ENCODE peak calls at places on chromosome 12, in six cellular contexts. M is thoracic aorta, D is foreskin fibroblast, S is fibroblast of mammary gland, B is AG04449, U is heart left ventricle. P is an unnamed sample.

GRCh38 chr12:54605138-54605970 is 16.9 kb upstream of the PPP1R1A start:
- DNase-seq in D (no peak), M (no peak), S (no peak), B (no peak), U (no peak), P (no peak)

GRCh38 chr12:124913474-124914391 is 717 bp downstream of the UBC start:
- DNase-seq in M (peak), U (peak), B (no peak), D (peak), S (peak), P (no peak)

GRCh38 chr12:9064815-9065606 is 50.7 kb downstream of the A2M start:
- DNase-seq in B (no peak), D (peak), U (peak), M (no peak), S (peak), P (no peak)

GRCh38 chr12:21559855-21560569 is 33.9 kb downstream of the SPX start:
- DNase-seq in U (no peak), M (no peak), D (peak), B (no peak), S (peak), P (no peak)

GRCh38 chr12:93982847-93983315 is 165.5 kb upstream of the PLXNC1 start:
- DNase-seq in M (no peak), S (peak), B (peak), D (peak), U (no peak), P (no peak)

GRCh38 chr12:71653137-71653536 is 10.5 kb downstream of the ZFC3H1 start:
- DNase-seq in B (no peak), M (no peak), S (no peak), U (no peak), D (no peak), P (no peak)

GRCh38 chr12:30752255-30752654 is 2.5 kb downstream of the CAPRIN2 start:
- DNase-seq in U (no peak), D (no peak), S (no peak), M (no peak), B (no peak), P (no peak)

GRCh38 chr12:14769462-14769836 is 33.8 kb downstream of the WBP11 start:
- DNase-seq in S (peak), D (peak), B (no peak), U (no peak), M (no peak), P (no peak)

GRCh38 chr12:93803408-93803807 is 126.2 kb downstream of the CRADD start:
- DNase-seq in B (peak), M (no peak), S (peak), U (no peak), D (peak), P (peak)

GRCh38 chr12:64318605-64319004 is 72.0 kb downstream of the C12orf56 start:
- DNase-seq in D (peak), B (no peak), S (peak), M (no peak), U (no peak), P (no peak)

GRCh38 chr12:95815635-95816212 is 25.2 kb upstream of the NTN4 start:
- DNase-seq in B (no peak), U (no peak), D (no peak), M (no peak), S (peak), P (no peak)

GRCh38 chr12:124698211-124698997 is 131.0 kb upstream of the NCOR2 start:
- DNase-seq in D (no peak), M (no peak), B (no peak), S (peak), U (no peak), P (no peak)

GRCh38 chr12:111643428-111643826 is 42.3 kb downstream of the BRAP start:
- DNase-seq in S (peak), M (no peak), B (peak), U (no peak), D (peak), P (no peak)

GRCh38 chr12:7835116-7835515 is 37.6 kb downstream of the SLC2A14 start:
- DNase-seq in B (no peak), S (no peak), U (no peak), D (no peak), M (no peak), P (no peak)

GRCh38 chr12:85923767-85924331 is 49.8 kb downstream of the NTS start:
- DNase-seq in S (peak), B (peak), M (no peak), D (peak), U (no peak), P (no peak)

GRCh38 chr12:85920324-85920947 is 46.3 kb downstream of the NTS start:
- DNase-seq in M (no peak), U (no peak), D (no peak), B (no peak), S (peak), P (no peak)
- TF ChIP-seq CTCF in M (peak), U (peak), D (peak), B (peak), S (peak), P (peak)

GRCh38 chr12:52141306-52141705 is 50.5 kb downstream of the KRT80 start:
- DNase-seq in B (no peak), M (no peak), U (no peak), S (no peak), D (no peak), P (no peak)
- TF ChIP-seq CTCF in B (peak), M (no peak), U (no peak), S (no peak), D (no peak), P (no peak)

DNA sequence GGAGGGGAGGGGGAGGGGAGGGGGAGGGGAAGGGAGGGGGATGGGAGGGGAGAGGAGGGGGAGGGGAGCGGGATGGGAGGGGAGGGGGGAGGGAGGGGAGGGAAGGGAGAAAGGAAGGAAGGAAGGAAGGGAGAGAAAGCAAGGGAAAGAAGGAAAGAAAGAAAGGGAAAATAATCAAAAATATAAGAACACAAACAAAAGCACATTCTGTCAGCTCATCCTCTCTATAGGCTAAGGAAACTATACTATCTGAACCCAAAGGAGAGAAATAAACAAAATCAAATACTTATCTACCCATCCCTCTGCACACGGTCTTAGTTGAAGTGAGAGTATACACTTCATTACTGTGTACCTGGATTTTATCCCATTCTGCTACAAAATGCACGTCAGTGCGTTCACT is 26.9 kb downstream of the MANSC1 start:
- DNase-seq in M (no peak), D (no peak), S (no peak), B (no peak), U (no peak), P (no peak)
- TF ChIP-seq CTCF in M (no peak), D (no peak), S (no peak), B (no peak), U (no peak), P (no peak)

GRCh38 chr12:100951756-100952155 is 157.2 kb downstream of the ANO4 start:
- DNase-seq in U (no peak), D (no peak), M (no peak), B (no peak), S (no peak), P (no peak)
- TF ChIP-seq CTCF in U (no peak), D (no peak), M (no peak), B (no peak), S (no peak), P (no peak)